ENCODE peak calls at places on chromosome 3, in eight cellular contexts. Y is heart left ventricle, J is gastrocnemius medialis, A is cardiac fibroblast, N is lower leg skin, O is PC-9, T is AG04450, M is brain microvascular endothelial cell. K is an unnamed sample.

GRCh38 chr3:10263549-10264363 is 15.5 kb downstream of the TATDN2 start:
- DNase-seq in N (peak), A (peak), O (no peak), Y (no peak), J (no peak), M (peak), T (no peak), K (peak)

GRCh38 chr3:71436337-71436736 is 147.2 kb downstream of the FOXP1 start:
- DNase-seq in M (no peak), N (no peak), A (no peak), O (no peak), J (no peak), T (no peak), Y (no peak), K (no peak)

GRCh38 chr3:73490453-73491311 is 134.1 kb downstream of the PDZRN3 start:
- DNase-seq in T (no peak), Y (peak), M (peak), O (no peak), A (peak), N (no peak), J (no peak), K (no peak)

GRCh38 chr3:160810360-160810759 is 54.3 kb downstream of the PPM1L start:
- DNase-seq in M (no peak), Y (no peak), J (peak), O (no peak), A (peak), T (no peak), N (no peak), K (no peak)

GRCh38 chr3:179797192-179797591 is 144.4 kb downstream of the USP13 start:
- DNase-seq in A (no peak), N (no peak), J (no peak), M (no peak), Y (no peak), O (no peak), T (no peak), K (no peak)

GRCh38 chr3:30496496-30496966 is 109.9 kb upstream of the TGFBR2 start:
- DNase-seq in O (no peak), N (no peak), T (peak), Y (no peak), M (peak), J (peak), A (peak), K (no peak)

GRCh38 chr3:124483915-124484470 is 246.3 kb upstream of the UMPS start:
- DNase-seq in A (peak), O (no peak), J (no peak), M (no peak), T (no peak), N (no peak), Y (no peak), K (no peak)

GRCh38 chr3:133562376-133562775 is 11.1 kb upstream of the CDV3 start:
- DNase-seq in J (no peak), A (no peak), O (no peak), N (no peak), Y (no peak), M (no peak), T (no peak), K (no peak)

GRCh38 chr3:43774799-43775198 is 84.1 kb downstream of the ABHD5 start:
- DNase-seq in A (no peak), Y (no peak), M (no peak), N (no peak), J (no peak), T (no peak), O (no peak), K (no peak)

GRCh38 chr3:156648086-156648485 is 26.3 kb upstream of the TIPARP start:
- DNase-seq in A (peak), J (no peak), T (no peak), O (no peak), Y (no peak), N (no peak), M (peak), K (no peak)

GRCh38 chr3:100080573-100080972 is 33.7 kb downstream of the FILIP1L start:
- DNase-seq in T (no peak), M (peak), A (peak), Y (no peak), N (no peak), J (no peak), O (no peak), K (no peak)

GRCh38 chr3:71685686-71686085 is 39.5 kb downstream of the EIF4E3 start:
- DNase-seq in J (no peak), O (no peak), Y (no peak), T (no peak), A (no peak), N (no peak), M (no peak), K (no peak)

GRCh38 chr3:45765956-45766355 is 30.4 kb downstream of the SLC6A20 start:
- DNase-seq in J (no peak), A (no peak), Y (no peak), O (no peak), T (no peak), M (no peak), N (peak), K (no peak)

GRCh38 chr3:115386347-115386746 is 237.0 kb upstream of the GAP43 start:
- DNase-seq in T (no peak), O (no peak), A (no peak), Y (no peak), N (no peak), J (no peak), M (no peak), K (no peak)

GRCh38 chr3:63857311-63857710 is 6.3 kb downstream of the THOC7 start:
- DNase-seq in N (no peak), A (peak), J (no peak), M (no peak), T (no peak), O (no peak), Y (no peak), K (no peak)

GRCh38 chr3:39209329-39209970 is 17.1 kb upstream of the XIRP1 start:
- DNase-seq in J (no peak), O (no peak), Y (no peak), T (no peak), A (no peak), N (no peak), M (no peak), K (no peak)

GRCh38 chr3:114093596-114093995 is 37.1 kb downstream of the QTRT2 start:
- DNase-seq in Y (peak), A (peak), M (peak), T (peak), O (peak), N (no peak), J (no peak), K (no peak)

GRCh38 chr3:46280105-46280797 is 38.0 kb downstream of the CCR3 start:
- DNase-seq in J (no peak), Y (no peak), M (peak), T (no peak), N (no peak), A (peak), O (peak), K (no peak)

GRCh38 chr3:148938931-148939330 is 52.4 kb upstream of the GYG1 start:
- DNase-seq in A (no peak), J (no peak), T (no peak), O (no peak), Y (no peak), M (no peak), N (no peak), K (no peak)

GRCh38 chr3:111069974-111070751 is 1.5 kb upstream of the NECTIN3 start:
- DNase-seq in N (peak), M (no peak), T (no peak), Y (peak), O (no peak), A (peak), J (no peak), K (no peak)

GRCh38 chr3:177401375-177401774 is 204.1 kb upstream of the TBL1XR1 start:
- DNase-seq in Y (no peak), M (no peak), A (no peak), J (no peak), N (no peak), T (no peak), O (peak), K (no peak)

GRCh38 chr3:156605686-156606605 is 51.0 kb upstream of the SSR3 start:
- DNase-seq in M (peak), T (no peak), A (peak), O (peak), N (peak), Y (peak), J (no peak), K (peak)

GRCh38 chr3:3316523-3316922 is 137.0 kb upstream of the CRBN start:
- DNase-seq in N (no peak), T (no peak), O (no peak), J (no peak), A (no peak), M (no peak), Y (no peak), K (no peak)

GRCh38 chr3:32325957-32326356 is 65.7 kb upstream of the CMTM7 start:
- DNase-seq in Y (no peak), T (no peak), M (no peak), A (no peak), J (no peak), N (no peak), O (no peak), K (no peak)

GRCh38 chr3:180631317-180631716 is 29.4 kb downstream of the TTC14 start:
- DNase-seq in N (no peak), J (no peak), O (no peak), A (no peak), T (no peak), Y (no peak), M (no peak), K (no peak)

GRCh38 chr3:42996633-42997075 is 17.5 kb downstream of the GASK1A start:
- DNase-seq in N (no peak), A (no peak), J (peak), M (no peak), T (no peak), O (no peak), Y (no peak), K (no peak)

GRCh38 chr3:72982653-72983366 is 13.8 kb upstream of the PPP4R2 start:
- DNase-seq in T (no peak), O (no peak), N (no peak), M (no peak), A (no peak), J (no peak), Y (no peak), K (no peak)

GRCh38 chr3:44058022-44058867 is 183.4 kb upstream of the TOPAZ1 start:
- DNase-seq in M (peak), O (no peak), T (no peak), A (peak), Y (no peak), N (no peak), J (no peak), K (no peak)

GRCh38 chr3:128276577-128277183 is 123.4 kb downstream of the EEFSEC start:
- DNase-seq in M (no peak), J (no peak), T (no peak), Y (no peak), N (peak), A (no peak), O (peak), K (no peak)

GRCh38 chr3:153669527-153669926 is 451.7 kb upstream of the ARHGEF26 start:
- DNase-seq in T (no peak), O (no peak), J (no peak), M (no peak), N (no peak), Y (no peak), A (no peak), K (no peak)
- TF ChIP-seq CTCF in T (peak), O (no peak), J (no peak), M (no peak), N (no peak), Y (no peak), A (no peak), K (peak)

GRCh38 chr3:134749802-134750553 is 45.1 kb upstream of the EPHB1 start:
- DNase-seq in N (no peak), O (no peak), M (no peak), J (no peak), T (no peak), A (no peak), Y (no peak), K (no peak)
- TF ChIP-seq CTCF in N (no peak), O (no peak), M (no peak), J (no peak), T (no peak), A (no peak), Y (no peak), K (no peak)

DNA sequence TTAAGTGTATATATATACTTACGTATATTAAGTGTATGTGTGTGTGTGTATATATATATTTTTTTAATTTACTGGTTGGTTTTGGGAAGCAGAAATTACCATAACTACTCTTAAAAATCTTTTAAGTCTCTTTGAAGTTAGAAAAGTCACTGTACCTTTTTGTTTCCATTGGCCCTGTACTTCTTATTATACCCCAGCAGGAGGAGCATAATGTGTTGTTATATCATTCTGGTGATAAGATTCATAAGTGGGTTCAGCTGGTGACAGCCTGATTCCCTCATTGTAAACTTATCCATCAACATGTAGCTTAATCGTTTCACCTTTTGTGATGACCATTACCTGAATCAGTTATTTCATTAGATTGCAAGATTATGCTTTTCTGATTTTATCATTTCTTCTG is 30.8 kb downstream of the MLH1 start:
- DNase-seq in O (no peak), N (no peak), A (peak), M (no peak), Y (no peak), T (no peak), J (no peak), K (no peak)
- TF ChIP-seq CTCF in O (peak), N (no peak), A (peak), M (peak), Y (peak), T (peak), J (no peak), K (peak)

GRCh38 chr3:16119887-16120286 is 54.6 kb upstream of the GALNT15 start:
- DNase-seq in M (no peak), A (no peak), J (no peak), O (no peak), N (no peak), T (no peak), Y (no peak), K (no peak)

GRCh38 chr3:16124636-16125035 is 49.8 kb upstream of the GALNT15 start:
- DNase-seq in Y (no peak), M (peak), T (peak), A (peak), J (no peak), O (peak), N (no peak), K (no peak)

GRCh38 chr3:16122155-16122554 is 52.3 kb upstream of the GALNT15 start:
- DNase-seq in N (no peak), T (no peak), M (no peak), O (no peak), A (no peak), Y (no peak), J (no peak), K (no peak)

GRCh38 chr3:16126634-16127033 is 47.8 kb upstream of the GALNT15 start:
- DNase-seq in M (no peak), Y (no peak), T (no peak), O (no peak), N (no peak), A (no peak), J (no peak), K (no peak)

GRCh38 chr3:16122661-16123060 is 51.8 kb upstream of the GALNT15 start:
- DNase-seq in T (no peak), A (no peak), O (no peak), N (no peak), Y (no peak), M (no peak), J (no peak), K (no peak)
- TF ChIP-seq CTCF in T (no peak), A (no peak), O (no peak), N (no peak), Y (no peak), M (no peak), J (no peak), K (no peak)

K was measured in neural crest cell.